ENCODE peak calls at places on chromosomes 5 and 9, in seven cellular contexts. C is stomach, A is A549, M is GM12892, I is heart left ventricle, S is body of pancreas, J is right lobe of liver. H is an unnamed sample.
A peak's percentile ranks its signal among the peaks of the same experiment; 100 is the strongest.

GRCh38 chr9:134651226-134651905 is 9.8 kb downstream of the COL5A1 start:
- DNase-seq in A (no peak), J (no peak), I (no peak), C (no peak), M (no peak), S (no peak), H (no peak)

GRCh38 chr9:133728856-133729645 is 9.1 kb downstream of the SARDH start:
- DNase-seq in J (peak; percentile 37), S (no peak), C (peak; percentile 2), I (peak; percentile 4), M (peak; percentile 24), A (no peak), H (no peak)

GRCh38 chr5:74206571-74207550 is 433.7 kb downstream of the ENC1 start:
- DNase-seq in C (peak; percentile 45), M (no peak), A (no peak), I (peak; percentile 36), S (peak; percentile 62), J (no peak), H (no peak)

GRCh38 chr5:37905230-37905629 is 65.4 kb upstream of the GDNF start:
- DNase-seq in A (no peak), S (no peak), J (no peak), I (no peak), C (no peak), M (no peak), H (no peak)

GRCh38 chr9:87276327-87276841 is 221.3 kb upstream of the DAPK1 start:
- DNase-seq in M (no peak), A (no peak), S (no peak), I (no peak), J (no peak), C (no peak), H (no peak)

GRCh38 chr9:135608999-135609317 is 30.4 kb downstream of the GLT6D1 start:
- DNase-seq in I (no peak), C (no peak), A (no peak), S (no peak), M (no peak), J (no peak), H (no peak)

GRCh38 chr9:130549093-130549735 is 30.2 kb upstream of the FUBP3 start:
- DNase-seq in A (peak; percentile 63), I (no peak), S (no peak), C (no peak), M (no peak), J (no peak), H (no peak)

GRCh38 chr9:96417051-96417586 is 1.1 kb downstream of the ZNF367 start:
- DNase-seq in J (peak; percentile 95), A (peak; percentile 88), I (peak; percentile 91), S (peak; percentile 86), M (peak; percentile 84), C (peak; percentile 91), H (peak; percentile 89)

GRCh38 chr9:1005043-1005667 is 28.7 kb downstream of the DMRT3 start:
- DNase-seq in S (peak; percentile 19), C (no peak), M (no peak), I (no peak), A (peak; percentile 67), J (no peak), H (peak; percentile 27)

GRCh38 chr9:137307255-137308101 is 5.4 kb upstream of the NRARP start:
- DNase-seq in S (peak; percentile 91), C (no peak), A (no peak), J (no peak), M (no peak), I (peak; percentile 13), H (no peak)

GRCh38 chr5:1547236-1547635 is 23.5 kb upstream of the LPCAT1 start:
- DNase-seq in C (no peak), J (peak; percentile 21), M (no peak), A (no peak), I (no peak), S (no peak), H (no peak)

GRCh38 chr5:112957970-112958773 is 18.4 kb upstream of the DCP2 start:
- DNase-seq in S (peak; percentile 89), A (peak; percentile 88), J (no peak), M (no peak), I (peak; percentile 50), C (peak; percentile 81), H (peak; percentile 87)

GRCh38 chr9:133845659-133845947 is 107.5 kb upstream of the SARDH start:
- DNase-seq in S (no peak), I (no peak), A (no peak), M (no peak), J (no peak), C (no peak), H (no peak)

GRCh38 chr5:113487411-113487778 is 858 bp downstream of the MCC start:
- DNase-seq in A (peak; percentile 3), S (no peak), M (no peak), I (no peak), J (no peak), C (no peak), H (no peak)

GRCh38 chr9:88994820-88995180 is 3.5 kb downstream of the S1PR3 start:
- DNase-seq in C (no peak), A (no peak), I (no peak), M (no peak), S (no peak), J (no peak), H (no peak)

GRCh38 chr9:117488659-117489058 is 73.8 kb upstream of the ASTN2 start:
- DNase-seq in S (no peak), M (no peak), A (no peak), I (no peak), J (no peak), C (no peak), H (no peak)

GRCh38 chr5:143986567-143987242 is 174.7 kb downstream of the HMHB1 start:
- DNase-seq in S (no peak), A (no peak), I (no peak), C (no peak), J (no peak), M (no peak), H (no peak)

GRCh38 chr5:13985736-13986418 is 41.4 kb upstream of the DNAH5 start:
- DNase-seq in J (no peak), S (peak; percentile 42), I (no peak), C (no peak), M (no peak), A (peak; percentile 75), H (peak; percentile 78)

GRCh38 chr9:129131300-129132145 is 20.3 kb downstream of the PTPA start:
- DNase-seq in S (peak; percentile 81), J (peak; percentile 77), I (peak; percentile 75), A (peak; percentile 72), C (peak; percentile 85), M (peak; percentile 92), H (peak; percentile 87)

DNA sequence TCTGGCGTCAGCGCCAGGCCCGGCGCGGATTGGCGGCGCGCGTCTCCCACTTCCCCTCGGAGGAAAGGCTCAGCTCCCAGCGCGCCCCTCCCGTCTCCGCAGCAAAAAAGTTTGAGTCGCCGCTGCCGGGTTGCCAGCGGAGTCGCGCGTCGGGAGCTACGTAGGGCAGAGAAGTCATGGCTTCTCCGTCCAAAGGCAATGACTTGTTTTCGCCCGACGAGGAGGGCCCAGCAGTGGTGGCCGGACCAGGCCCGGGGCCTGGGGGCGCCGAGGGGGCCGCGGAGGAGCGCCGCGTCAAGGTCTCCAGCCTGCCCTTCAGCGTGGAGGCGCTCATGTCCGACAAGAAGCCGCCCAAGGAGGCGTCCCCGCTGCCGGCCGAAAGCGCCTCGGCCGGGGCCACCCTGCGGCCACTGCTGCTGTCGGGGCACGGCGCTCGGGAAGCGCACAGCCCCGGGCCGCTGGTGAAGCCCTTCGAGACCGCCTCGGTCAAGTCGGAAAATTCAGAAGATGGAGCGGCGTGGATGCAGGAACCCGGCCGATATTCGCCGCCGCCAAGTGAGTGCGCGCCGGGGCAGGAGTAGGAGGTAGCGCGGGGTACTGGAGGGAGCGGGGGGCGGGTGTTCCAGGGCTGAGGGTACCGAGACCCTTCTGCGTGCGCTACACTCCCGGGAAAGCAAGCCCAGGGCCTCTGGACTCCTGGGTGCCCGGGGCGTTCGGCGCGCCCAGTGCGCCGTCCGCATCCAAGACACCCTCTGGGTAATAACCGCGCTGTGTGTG is at the start of gene MSX2:
- DNase-seq in A (peak; percentile 88), M (no peak), C (peak; percentile 88), I (peak; percentile 88), S (peak; percentile 85), J (peak; percentile 52), H (no peak)
- TF ChIP-seq POLR2A in A (peak; percentile 80), M (no peak), C (no peak), I (peak; percentile 76), S (peak; percentile 71), J (no peak), H (no peak)

GRCh38 chr9:121598167-121599000 is 53.0 kb upstream of the DAB2IP start:
- DNase-seq in J (peak; percentile 69), C (peak; percentile 89), A (no peak), I (peak; percentile 86), S (peak; percentile 87), M (no peak), H (no peak)
- TF ChIP-seq POLR2A in J (no peak), C (no peak), A (no peak), I (peak; percentile 42), S (peak; percentile 66), M (no peak), H (no peak)

GRCh38 chr5:151709109-151709735 is 22.5 kb upstream of the SPARC start:
- DNase-seq in I (no peak), M (no peak), S (no peak), C (no peak), J (no peak), A (no peak), H (no peak)
- TF ChIP-seq POLR2A in I (no peak), M (no peak), S (no peak), C (no peak), J (no peak), A (no peak), H (no peak)

DNA sequence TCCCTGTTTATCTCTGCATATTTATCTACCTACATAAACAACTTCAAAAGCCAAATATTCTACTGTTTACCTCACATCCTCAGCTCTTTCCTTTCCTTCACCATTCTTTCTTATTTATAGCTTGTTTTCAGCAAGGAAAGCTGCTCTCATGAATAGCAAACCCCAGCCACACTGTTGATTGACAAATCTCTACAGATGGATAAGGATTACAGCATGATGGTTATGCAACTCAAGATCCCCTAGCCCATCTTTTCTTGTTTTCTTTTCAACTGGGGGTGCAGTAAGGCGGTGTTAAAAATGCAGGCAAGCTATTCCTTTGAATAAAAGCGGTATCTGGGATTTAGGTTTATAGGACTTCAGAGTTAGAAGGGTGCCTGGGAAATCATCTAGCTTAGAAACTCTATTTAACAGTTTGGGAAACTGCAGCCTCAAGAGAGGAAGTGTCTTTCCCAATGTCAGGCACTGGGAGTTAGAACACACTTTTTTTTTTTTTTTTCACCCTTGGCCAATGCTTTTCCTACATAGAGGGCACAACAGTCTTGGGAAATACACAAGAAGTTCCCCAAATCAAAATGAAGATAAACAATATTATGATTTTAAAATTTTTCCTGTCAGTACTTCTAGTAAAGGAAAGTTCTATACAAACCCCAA is 2.7 kb downstream of the SPARC start:
- DNase-seq in J (no peak), M (no peak), C (no peak), I (no peak), A (no peak), S (no peak), H (no peak)
- TF ChIP-seq POLR2A in J (no peak), M (no peak), C (no peak), I (no peak), A (no peak), S (no peak), H (no peak)

H was measured in H54.